ENCODE peak calls at places on chromosomes 12 and 14, in five cellular contexts. J is NCI-H1092 treated with DMSO at 0.1 percent for 48 hours, R is GM10248, C is NCI-H2081 treated with DMSO at 0.1 percent for 48 hours, B is GM13977. G is an unnamed sample.

GRCh38 chr14:90505531-90505930 is 108.7 kb downstream of the CALM1 start:
- DNase-seq in J (no peak), R (no peak), C (no peak), B (no peak), G (no peak)

GRCh38 chr14:65433646-65434045 is 21.1 kb downstream of the FUT8 start:
- DNase-seq in J (no peak), R (no peak), C (no peak), B (no peak), G (no peak)

GRCh38 chr14:50961606-50962259 is 17.4 kb upstream of the PYGL start:
- DNase-seq in J (no peak), R (no peak), C (no peak), B (no peak), G (no peak)

GRCh38 chr12:27434673-27435565 is 11.6 kb upstream of the SMCO2 start:
- DNase-seq in J (no peak), R (peak; percentile 45), C (no peak), B (peak; percentile 28), G (no peak)

GRCh38 chr12:91717804-91718203 is 427.8 kb downstream of the BTG1 start:
- DNase-seq in J (no peak), R (no peak), C (no peak), B (no peak), G (no peak)

GRCh38 chr12:132309162-132310086 is 20.0 kb downstream of the GALNT9 start:
- DNase-seq in J (no peak), R (no peak), C (no peak), B (no peak), G (no peak)

GRCh38 chr12:52417742-52418141 is 11.6 kb upstream of the KRT82 start:
- DNase-seq in J (no peak), R (no peak), C (no peak), B (no peak), G (peak; percentile 52)

GRCh38 chr12:69120331-69120730 is 119.0 kb upstream of the CPSF6 start:
- DNase-seq in J (no peak), R (no peak), C (no peak), B (no peak), G (no peak)

GRCh38 chr12:111368684-111369495 is at the start of gene PHETA1:
- DNase-seq in J (peak; percentile 53), R (peak; percentile 94), C (no peak), B (peak; percentile 95), G (peak; percentile 7)

GRCh38 chr14:95875831-95876768 is 532 bp upstream of the TUNAR start:
- DNase-seq in J (peak; percentile 70), R (no peak), C (no peak), B (peak; percentile 52), G (no peak)

GRCh38 chr12:1848741-1849140 is 28.4 kb downstream of the LRTM2 start:
- DNase-seq in J (no peak), R (no peak), C (no peak), B (no peak), G (no peak)

GRCh38 chr12:95339086-95339788 is 121.6 kb downstream of the VEZT start:
- DNase-seq in J (no peak), R (no peak), C (no peak), B (no peak), G (no peak)

GRCh38 chr12:124305136-124305535 is 10.2 kb downstream of the RFLNA start:
- DNase-seq in J (no peak), R (no peak), C (no peak), B (no peak), G (no peak)

GRCh38 chr12:79373896-79374499 is 316.8 kb downstream of the PAWR start:
- DNase-seq in J (no peak), R (peak; percentile 17), C (no peak), B (peak; percentile 18), G (no peak)

GRCh38 chr14:105019861-105020814 is 745 bp downstream of the CDCA4 start:
- DNase-seq in J (peak; percentile 27), R (peak; percentile 57), C (no peak), B (peak; percentile 72), G (no peak)

GRCh38 chr12:29223936-29224921 is 75.2 kb downstream of the FAR2 start:
- DNase-seq in J (no peak), R (no peak), C (no peak), B (no peak), G (no peak)

G was measured in NCI-H1436 treated with DMSO at 0.1 percent for 48 hours.